ENCODE peak calls at places on chromosomes 11 and 22, in ten cellular contexts. M, H, F, N, X, T, J, U, Q and R are unnamed samples.
A peak's percentile ranks its signal among the peaks of the same experiment; 100 is the strongest.

GRCh38 chr11:985435-985834 is 51.1 kb downstream of the MUC6 start:
- DNase-seq in J (no peak), U (no peak), M (no peak), F (no peak), T (no peak), Q (peak; percentile 76), H (no peak), N (no peak), X (no peak), R (no peak)

GRCh38 chr11:1522081-1522424 is 35.5 kb upstream of the MOB2 start:
- DNase-seq in U (no peak), F (no peak), Q (no peak), N (no peak), M (no peak), X (no peak), T (no peak), H (no peak), J (no peak), R (no peak)

GRCh38 chr11:62566247-62566646 is 7.4 kb downstream of the EEF1G start:
- DNase-seq in M (no peak), Q (no peak), J (no peak), T (no peak), U (no peak), F (no peak), N (no peak), H (no peak), X (no peak), R (no peak)

GRCh38 chr11:78646564-78647185 is 72.0 kb upstream of the NARS2 start:
- DNase-seq in H (no peak), Q (no peak), M (peak; percentile 18), T (peak; percentile 77), U (peak; percentile 31), J (no peak), F (peak; percentile 72), N (peak; percentile 78), X (peak; percentile 82), R (peak; percentile 69)

GRCh38 chr11:113796663-113797259 is 17.2 kb downstream of the CLDN25 start:
- DNase-seq in F (peak; percentile 37), U (peak; percentile 29), Q (no peak), N (peak; percentile 60), H (no peak), J (no peak), T (peak; percentile 25), M (peak; percentile 35), X (peak; percentile 72), R (peak; percentile 66)

GRCh38 chr22:37173709-37174108 is 14.3 kb downstream of the C1QTNF6 start:
- DNase-seq in H (peak; percentile 73), T (no peak), J (peak; percentile 47), M (no peak), F (no peak), X (no peak), Q (peak; percentile 16), U (no peak), N (no peak), R (no peak)

GRCh38 chr11:70142171-70142875 is 60.8 kb upstream of the FADD start:
- DNase-seq in X (no peak), Q (no peak), F (peak; percentile 30), J (no peak), T (no peak), H (no peak), U (peak; percentile 18), M (no peak), N (no peak), R (no peak)

GRCh38 chr22:41436322-41437113 is 10.1 kb downstream of the TOB2 start:
- DNase-seq in H (peak; percentile 67), N (no peak), U (no peak), T (no peak), X (no peak), F (no peak), Q (no peak), M (no peak), J (no peak), R (no peak)

GRCh38 chr22:46453006-46453828 is 84.2 kb downstream of the CELSR1 start:
- DNase-seq in U (no peak), M (no peak), X (no peak), T (no peak), F (peak; percentile 85), J (no peak), H (no peak), Q (no peak), N (peak; percentile 58), R (peak; percentile 76)

GRCh38 chr11:69114811-69115523 is 40.8 kb upstream of the SMIM38 start:
- DNase-seq in U (no peak), H (no peak), N (no peak), T (no peak), J (no peak), X (no peak), M (no peak), F (peak; percentile 80), Q (peak; percentile 57), R (peak; percentile 60)

GRCh38 chr11:12687740-12688139 is 13.5 kb downstream of the TEAD1 start:
- DNase-seq in J (no peak), X (no peak), N (peak; percentile 40), T (no peak), M (no peak), U (no peak), Q (no peak), F (no peak), H (no peak), R (no peak)

GRCh38 chr11:122044086-122044485 is 71.9 kb downstream of the BLID start:
- DNase-seq in H (no peak), J (no peak), N (no peak), T (no peak), Q (no peak), U (no peak), M (no peak), X (no peak), F (no peak), R (no peak)

GRCh38 chr11:19725379-19726079 is 12.9 kb downstream of the NAV2 start:
- DNase-seq in N (peak; percentile 36), J (no peak), Q (peak; percentile 80), H (no peak), X (no peak), F (peak; percentile 41), M (no peak), U (peak; percentile 42), T (no peak), R (peak; percentile 70)

GRCh38 chr11:87926250-87926970 is 248.8 kb downstream of the RAB38 start:
- DNase-seq in X (peak; percentile 51), M (no peak), U (peak; percentile 71), T (no peak), J (no peak), Q (no peak), N (no peak), H (no peak), F (no peak), R (no peak)

DNA sequence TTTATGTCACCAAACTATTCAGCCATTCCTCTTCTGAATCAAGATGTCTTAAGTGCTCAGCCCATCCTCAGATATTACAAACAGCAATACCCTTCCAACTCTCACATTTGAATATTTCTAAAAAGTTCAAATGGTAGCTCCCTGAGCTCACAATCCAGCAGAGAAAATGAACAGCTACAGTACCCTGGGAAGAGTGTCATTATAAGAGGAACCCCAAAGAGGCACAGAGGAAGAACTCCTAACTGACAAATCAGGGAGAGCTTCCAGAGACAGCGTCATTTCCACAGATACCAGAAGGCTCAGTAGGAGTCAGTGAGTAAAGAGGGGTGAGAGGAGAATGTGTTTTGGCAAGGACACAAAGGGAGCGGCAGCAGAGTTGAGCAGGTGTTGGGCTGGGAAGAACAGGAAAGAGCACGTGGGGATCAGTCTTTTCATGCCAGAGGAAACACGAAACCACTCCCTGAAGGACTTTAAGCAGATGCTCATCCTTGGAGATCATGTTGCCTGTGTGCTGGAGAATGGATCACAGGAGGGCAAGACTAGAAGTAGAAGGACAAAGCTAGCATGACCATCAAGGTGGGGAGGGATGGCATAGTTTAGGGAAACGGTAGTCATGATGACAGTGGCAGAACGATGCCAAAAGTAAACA is 4.3 kb downstream of the CLTCL1 start:
- DNase-seq in Q (no peak), F (no peak), U (peak; percentile 83), T (no peak), X (no peak), J (no peak), M (no peak), H (peak; percentile 78), N (no peak), R (peak; percentile 37)
- H3K4me1 ChIP-seq in Q (peaks cover 8% of the 10 kb centered on the region), F (peaks cover 13% of the 10 kb centered on the region), U (peaks cover 25% of the 10 kb centered on the region), T (peaks cover 18% of the 10 kb centered on the region), X (peaks cover 18% of the 10 kb centered on the region), J (peaks cover 67% of the 10 kb centered on the region), M (peaks cover 15% of the 10 kb centered on the region), H (peaks cover 58% of the 10 kb centered on the region), N (peaks cover 10% of the 10 kb centered on the region), R (no peaks in the 10 kb centered on the region)

GRCh38 chr11:67586568-67587250 is 3.1 kb downstream of the GSTP1 start:
- DNase-seq in Q (no peak), H (no peak), J (no peak), X (no peak), N (no peak), U (no peak), M (no peak), T (no peak), F (no peak), R (no peak)
- H3K4me1 ChIP-seq in Q (peaks cover 21% of the 10 kb centered on the region), H (peaks cover 12% of the 10 kb centered on the region), J (peaks cover 24% of the 10 kb centered on the region), X (peaks cover 4% of the 10 kb centered on the region), N (peaks cover 31% of the 10 kb centered on the region), U (peaks cover 5% of the 10 kb centered on the region), M (peaks cover 11% of the 10 kb centered on the region), T (peaks cover 43% of the 10 kb centered on the region), F (peaks cover 35% of the 10 kb centered on the region), R (peaks cover 4% of the 10 kb centered on the region)

GRCh38 chr11:116984186-116984585 is 114.0 kb downstream of the SIK3 start:
- DNase-seq in H (no peak), Q (no peak), F (no peak), X (no peak), N (no peak), T (no peak), U (peak; percentile 76), J (no peak), M (no peak), R (no peak)
- H3K4me1 ChIP-seq in H (peaks cover 65% of the 10 kb centered on the region), Q (peaks cover 61% of the 10 kb centered on the region), F (peaks cover 9% of the 10 kb centered on the region), X (peaks cover 6% of the 10 kb centered on the region), N (peaks cover 15% of the 10 kb centered on the region), T (peaks cover 38% of the 10 kb centered on the region), U (peaks cover 30% of the 10 kb centered on the region), J (peaks cover 60% of the 10 kb centered on the region), M (peaks cover 19% of the 10 kb centered on the region), R (no peaks in the 10 kb centered on the region)

GRCh38 chr11:108538502-108538901 is 40.3 kb upstream of the POGLUT3 start:
- DNase-seq in X (no peak), U (no peak), M (no peak), T (no peak), N (no peak), J (no peak), F (no peak), Q (no peak), H (no peak), R (no peak)

GRCh38 chr11:108535384-108535955 is 37.3 kb upstream of the POGLUT3 start:
- DNase-seq in J (no peak), Q (no peak), N (no peak), M (no peak), X (no peak), T (no peak), H (no peak), U (no peak), F (no peak), R (no peak)

GRCh38 chr11:108534274-108534882 is 36.2 kb upstream of the POGLUT3 start:
- DNase-seq in J (no peak), Q (no peak), M (no peak), N (no peak), X (no peak), H (no peak), F (no peak), U (no peak), T (no peak), R (no peak)

GRCh38 chr11:108538022-108538424 is 39.8 kb upstream of the POGLUT3 start:
- DNase-seq in X (no peak), F (peak; percentile 63), J (no peak), T (no peak), Q (peak; percentile 75), N (peak; percentile 17), U (peak; percentile 7), H (no peak), M (no peak), R (peak; percentile 49)

GRCh38 chr11:108536783-108537182 is 38.6 kb upstream of the POGLUT3 start:
- DNase-seq in X (no peak), N (no peak), J (no peak), Q (no peak), U (no peak), T (no peak), F (no peak), M (no peak), H (no peak), R (no peak)
- H3K4me1 ChIP-seq in X (no peaks in the 10 kb centered on the region), N (no peaks in the 10 kb centered on the region), J (no peaks in the 10 kb centered on the region), Q (peaks cover 11% of the 10 kb centered on the region), U (no peaks in the 10 kb centered on the region), T (no peaks in the 10 kb centered on the region), F (no peaks in the 10 kb centered on the region), M (no peaks in the 10 kb centered on the region), H (no peaks in the 10 kb centered on the region), R (no peaks in the 10 kb centered on the region)